ENCODE peak calls at places on chromosomes 11 and 22, in four cellular contexts. S, V, F and M are unnamed samples.

GRCh38 chr11:67483901-67484665 is 1.3 kb downstream of the AIP start:
- DNase-seq in V (no peak), F (peak; percentile 57), S (no peak), M (no peak)

GRCh38 chr11:57639321-57640067 is 10.2 kb downstream of the YPEL4 start:
- DNase-seq in F (no peak), S (peak; percentile 23), V (peak; percentile 93), M (no peak)

GRCh38 chr11:102252339-102252891 is 64.9 kb upstream of the BIRC3 start:
- DNase-seq in V (no peak), F (no peak), S (peak; percentile 78), M (no peak)

GRCh38 chr11:116059909-116060308 is 555.7 kb upstream of the CADM1 start:
- DNase-seq in F (no peak), V (no peak), S (no peak), M (no peak)

GRCh38 chr22:42277988-42278776 is 7.7 kb upstream of the TCF20 start:
- DNase-seq in S (no peak), V (peak; percentile 27), F (no peak), M (peak; percentile 37)

GRCh38 chr11:64826062-64826461 is 15.7 kb upstream of the MEN1 start:
- DNase-seq in V (no peak), S (no peak), F (no peak), M (no peak)

GRCh38 chr11:10604340-10604748 is 35.9 kb upstream of the LYVE1 start:
- DNase-seq in V (no peak), S (peak; percentile 57), F (no peak), M (peak; percentile 87)

GRCh38 chr11:17414317-17414737 is 25.9 kb upstream of the KCNJ11 start:
- DNase-seq in S (no peak), F (no peak), V (no peak), M (no peak)

GRCh38 chr11:13776134-13776815 is 107.8 kb downstream of the FAR1 start:
- DNase-seq in F (peak; percentile 7), V (peak; percentile 24), S (peak; percentile 3), M (peak; percentile 12)

GRCh38 chr11:14081541-14082211 is 119.2 kb downstream of the SPON1 start:
- DNase-seq in V (no peak), S (peak; percentile 18), F (no peak), M (no peak)

GRCh38 chr22:37501176-37501609 is 15.0 kb upstream of the MFNG start:
- DNase-seq in V (no peak), F (no peak), S (no peak), M (no peak)

GRCh38 chr11:61777234-61778090 is 14.9 kb downstream of the TMEM258 start:
- DNase-seq in V (no peak), S (peak; percentile 47), F (peak; percentile 60), M (no peak)

GRCh38 chr11:82733444-82734119 is at the start of gene FAM181B:
- DNase-seq in F (peak; percentile 47), V (peak; percentile 63), S (peak; percentile 44), M (peak; percentile 71)